ENCODE peak calls at places on chromosomes 13 and 19, in five cellular contexts. S is HEK293T; W is stimulated activated CD8-positive, alpha-beta memory T cell treated with anti-CD3 and anti-CD28 coated beads, Interleukin-15, amount 100 ng/mL, for 4 hours; K is NCI-H187; A is NCI-H1092 treated with DMSO at 0.1 percent for 48 hours. F is an unnamed sample.

GRCh38 chr13:30333601-30334000 is 26.2 kb upstream of the KATNAL1 start:
- DNase-seq in S (no peak), K (no peak), W (no peak), A (no peak), F (no peak)

GRCh38 chr13:40026741-40027140 is 371.3 kb downstream of the COG6 start:
- DNase-seq in A (no peak), K (no peak), W (peak), S (no peak), F (no peak)

GRCh38 chr13:28204690-28205443 is 66.5 kb downstream of the PAN3 start:
- DNase-seq in K (no peak), W (no peak), A (no peak), S (no peak), F (no peak)

GRCh38 chr19:30696514-30696913 is 324.3 kb downstream of the ZNF536 start:
- DNase-seq in A (no peak), W (no peak), S (peak), K (no peak), F (no peak)

GRCh38 chr19:33303791-33304759 is 1.7 kb upstream of the CEBPA start:
- DNase-seq in S (peak), K (no peak), A (no peak), W (no peak), F (no peak)

GRCh38 chr13:113320226-113320875 is 23.3 kb downstream of the LAMP1 start:
- DNase-seq in W (no peak), S (no peak), K (no peak), A (no peak), F (no peak)

GRCh38 chr19:12721656-12722565 is 1.8 kb downstream of the TNPO2 start:
- DNase-seq in A (peak), S (peak), W (no peak), K (no peak), F (no peak)

GRCh38 chr19:39082745-39083598 is 1.2 kb upstream of the ACP7 start:
- DNase-seq in S (no peak), W (no peak), A (no peak), K (no peak), F (no peak)

GRCh38 chr13:20127563-20128458 is 33.0 kb downstream of the GJA3 start:
- DNase-seq in A (peak), K (no peak), W (no peak), S (peak), F (no peak)

GRCh38 chr13:20301391-20302071 is 69.4 kb upstream of the GJB6 start:
- DNase-seq in K (no peak), A (no peak), S (no peak), W (no peak), F (no peak)

GRCh38 chr19:11587973-11588631 is 9.2 kb upstream of the ZNF627 start:
- DNase-seq in A (peak), S (no peak), W (no peak), K (no peak), F (no peak)

GRCh38 chr13:24161010-24161775 is 673 bp downstream of the SPATA13 start:
- DNase-seq in A (peak), W (peak), K (no peak), S (no peak), F (no peak)

GRCh38 chr19:10744222-10744847 is 26.5 kb downstream of the DNM2 start:
- DNase-seq in K (no peak), A (no peak), S (no peak), W (no peak), F (no peak)

GRCh38 chr13:113846639-113847318 is 17.1 kb downstream of the GAS6 start:
- DNase-seq in W (no peak), S (no peak), A (no peak), K (no peak), F (no peak)

GRCh38 chr19:29305268-29305667 is 92.3 kb upstream of the UQCRFS1 start:
- DNase-seq in K (no peak), S (no peak), W (no peak), A (no peak), F (no peak)

GRCh38 chr13:100159584-100159983 is 70.7 kb downstream of the PCCA start:
- DNase-seq in K (no peak), S (no peak), W (no peak), A (no peak), F (no peak)

GRCh38 chr13:109412232-109412935 is 374.0 kb downstream of the IRS2 start:
- DNase-seq in W (no peak), S (peak), K (peak), A (peak), F (peak)

GRCh38 chr19:37691881-37692504 is 27.6 kb downstream of the ZNF607 start:
- DNase-seq in K (peak), W (peak), S (peak), A (peak), F (no peak)

GRCh38 chr19:4974855-4975469 is 6.0 kb downstream of the KDM4B start:
- DNase-seq in A (no peak), S (no peak), W (no peak), K (no peak), F (no peak)

GRCh38 chr19:4914736-4915501 is 5.6 kb downstream of the UHRF1 start:
- DNase-seq in A (no peak), K (no peak), S (no peak), W (no peak), F (no peak)

GRCh38 chr13:71722206-71722605 is 144.8 kb downstream of the DACH1 start:
- DNase-seq in K (no peak), S (no peak), A (no peak), W (no peak), F (no peak)

GRCh38 chr19:12668937-12669271 is 2.3 kb downstream of the WDR83 start:
- DNase-seq in S (no peak), K (no peak), W (peak), A (no peak), F (no peak)

F was measured in NCI-H1417 treated with DMSO at 0.1 percent for 48 hours.